ENCODE peak calls at places on chromosome 11, in eight cellular contexts. One of them, this sample, is unnamed.

GRCh38 chr11:17102447-17102846 is 25.0 kb upstream of the RPS13 start:
- DNase-seq in AG09309: no peak
- DNase-seq in foreskin fibroblast: peak; percentile 41
- DNase-seq in IMR-90: no peak
- DNase-seq in AG04449: no peak
- DNase-seq in keratinocyte: no peak
- DNase-seq in HCT116: no peak
- DNase-seq in fibroblast of lung: no peak
- DNase-seq in this sample: no peak

GRCh38 chr11:133988686-133989410 is 32.1 kb upstream of the IGSF9B start:
- DNase-seq in fibroblast of lung: no peak
- DNase-seq in foreskin fibroblast: no peak
- DNase-seq in keratinocyte: no peak
- DNase-seq in AG09309: no peak
- DNase-seq in HCT116: no peak
- DNase-seq in AG04449: no peak
- DNase-seq in IMR-90: no peak
- DNase-seq in this sample: no peak

GRCh38 chr11:66312549-66313320 is 4.1 kb downstream of the CD248 start:
- DNase-seq in HCT116: peak; percentile 94
- DNase-seq in fibroblast of lung: peak; percentile 99
- DNase-seq in keratinocyte: peak; percentile 93
- DNase-seq in AG09309: peak; percentile 98
- DNase-seq in foreskin fibroblast: peak; percentile 100
- DNase-seq in AG04449: peak; percentile 94
- DNase-seq in IMR-90: peak; percentile 99
- DNase-seq in this sample: peak; percentile 100

GRCh38 chr11:11207428-11207827 is 145.6 kb downstream of the CSNK2A3 start:
- DNase-seq in AG09309: no peak
- DNase-seq in fibroblast of lung: no peak
- DNase-seq in foreskin fibroblast: no peak
- DNase-seq in AG04449: no peak
- DNase-seq in keratinocyte: no peak
- DNase-seq in HCT116: no peak
- DNase-seq in IMR-90: no peak
- DNase-seq in this sample: no peak

GRCh38 chr11:35363246-35364100 is 55.9 kb downstream of the SLC1A2 start:
- DNase-seq in keratinocyte: no peak
- DNase-seq in HCT116: no peak
- DNase-seq in foreskin fibroblast: peak; percentile 61
- DNase-seq in AG04449: no peak
- DNase-seq in IMR-90: no peak
- DNase-seq in AG09309: no peak
- DNase-seq in fibroblast of lung: no peak
- DNase-seq in this sample: no peak

GRCh38 chr11:69010361-69010891 is 2.6 kb downstream of the MRGPRF start:
- DNase-seq in fibroblast of lung: peak; percentile 47
- DNase-seq in AG04449: no peak
- DNase-seq in AG09309: no peak
- DNase-seq in HCT116: no peak
- DNase-seq in IMR-90: peak; percentile 16
- DNase-seq in keratinocyte: no peak
- DNase-seq in foreskin fibroblast: peak; percentile 67
- DNase-seq in this sample: no peak

GRCh38 chr11:70191495-70192140 is 11.5 kb upstream of the FADD start:
- DNase-seq in HCT116: peak; percentile 62
- DNase-seq in foreskin fibroblast: peak; percentile 72
- DNase-seq in AG09309: no peak
- DNase-seq in AG04449: no peak
- DNase-seq in keratinocyte: peak; percentile 21
- DNase-seq in IMR-90: peak; percentile 49
- DNase-seq in fibroblast of lung: peak; percentile 49
- DNase-seq in this sample: peak; percentile 58

GRCh38 chr11:118883368-118884071 is at the start of gene CXCR5:
- DNase-seq in HCT116: no peak
- DNase-seq in keratinocyte: no peak
- DNase-seq in foreskin fibroblast: no peak
- DNase-seq in AG09309: no peak
- DNase-seq in AG04449: no peak
- DNase-seq in fibroblast of lung: no peak
- DNase-seq in IMR-90: peak; percentile 35
- DNase-seq in this sample: no peak

GRCh38 chr11:19555266-19555665 is 157.4 kb upstream of the NAV2 start:
- DNase-seq in IMR-90: no peak
- DNase-seq in keratinocyte: no peak
- DNase-seq in AG09309: no peak
- DNase-seq in HCT116: no peak
- DNase-seq in foreskin fibroblast: no peak
- DNase-seq in AG04449: no peak
- DNase-seq in fibroblast of lung: no peak
- DNase-seq in this sample: no peak

GRCh38 chr11:19552100-19552499 is 160.5 kb upstream of the NAV2 start:
- DNase-seq in foreskin fibroblast: no peak
- DNase-seq in keratinocyte: no peak
- DNase-seq in HCT116: no peak
- DNase-seq in fibroblast of lung: no peak
- DNase-seq in AG04449: no peak
- DNase-seq in AG09309: no peak
- DNase-seq in IMR-90: no peak
- DNase-seq in this sample: no peak

GRCh38 chr11:19551454-19551853 is 161.2 kb upstream of the NAV2 start:
- DNase-seq in AG09309: no peak
- DNase-seq in fibroblast of lung: peak; percentile 5
- DNase-seq in keratinocyte: no peak
- DNase-seq in HCT116: no peak
- DNase-seq in AG04449: no peak
- DNase-seq in foreskin fibroblast: no peak
- DNase-seq in IMR-90: no peak
- DNase-seq in this sample: no peak

GRCh38 chr11:19552684-19553083 is 160.0 kb upstream of the NAV2 start:
- DNase-seq in IMR-90: no peak
- DNase-seq in foreskin fibroblast: no peak
- DNase-seq in HCT116: no peak
- DNase-seq in AG09309: no peak
- DNase-seq in AG04449: no peak
- DNase-seq in fibroblast of lung: no peak
- DNase-seq in keratinocyte: no peak
- DNase-seq in this sample: no peak

DNA sequence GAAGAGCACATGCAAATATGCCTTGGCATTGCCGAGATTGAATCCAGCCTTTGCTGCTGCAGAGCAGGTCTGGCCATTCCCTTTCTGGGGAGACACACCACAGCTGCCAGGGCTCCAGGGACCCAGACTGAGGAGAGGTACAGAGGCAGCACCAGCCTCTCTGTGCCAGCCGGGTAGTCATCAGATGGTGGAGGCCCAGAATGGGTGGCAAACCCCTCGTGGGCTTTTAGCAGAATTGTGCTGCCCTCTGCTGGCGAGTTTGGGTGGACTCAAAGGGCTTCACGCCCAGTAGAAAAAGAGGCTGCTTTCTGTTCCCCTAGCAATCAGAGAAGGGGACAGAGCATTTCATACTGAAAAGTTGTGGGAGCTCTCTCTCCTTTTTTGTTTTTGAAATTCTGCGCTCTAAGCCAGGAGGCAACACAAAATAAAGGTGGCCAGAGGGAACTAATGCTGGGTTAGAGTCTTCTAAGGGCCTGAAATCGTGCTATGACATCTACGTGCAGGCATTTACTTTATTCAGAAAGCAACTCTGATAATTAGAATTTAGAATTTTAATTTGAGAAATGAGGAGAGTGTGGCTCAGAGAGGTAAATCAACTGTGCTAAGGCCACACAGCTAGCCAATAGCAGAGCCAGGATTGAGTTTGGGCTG is 158.8 kb upstream of the NAV2 start:
- DNase-seq in HCT116: peak; percentile 58
- DNase-seq in fibroblast of lung: peak; percentile 75
- DNase-seq in AG09309: peak; percentile 13
- DNase-seq in keratinocyte: no peak
- DNase-seq in foreskin fibroblast: peak; percentile 87
- DNase-seq in IMR-90: peak; percentile 62
- DNase-seq in AG04449: no peak
- DNase-seq in this sample: peak; percentile 69
- TF ChIP-seq CTCF in HCT116: peak; percentile 91
- TF ChIP-seq CTCF in fibroblast of lung: peak; percentile 90
- TF ChIP-seq CTCF in AG09309: peak; percentile 85
- TF ChIP-seq CTCF in keratinocyte: peak; percentile 87
- TF ChIP-seq CTCF in foreskin fibroblast: peak; percentile 86
- TF ChIP-seq CTCF in IMR-90: peak; percentile 94
- TF ChIP-seq CTCF in AG04449: peak; percentile 74
- TF ChIP-seq CTCF in this sample: peak; percentile 93

GRCh38 chr11:20154381-20154780 is 5.9 kb downstream of the DBX1 start:
- DNase-seq in fibroblast of lung: no peak
- DNase-seq in HCT116: no peak
- DNase-seq in IMR-90: no peak
- DNase-seq in keratinocyte: no peak
- DNase-seq in AG04449: peak; percentile 23
- DNase-seq in AG09309: peak; percentile 4
- DNase-seq in foreskin fibroblast: peak; percentile 68
- DNase-seq in this sample: no peak

GRCh38 chr11:20157768-20158167 is 2.5 kb downstream of the DBX1 start:
- DNase-seq in AG04449: no peak
- DNase-seq in keratinocyte: no peak
- DNase-seq in IMR-90: no peak
- DNase-seq in fibroblast of lung: no peak
- DNase-seq in foreskin fibroblast: no peak
- DNase-seq in AG09309: no peak
- DNase-seq in HCT116: no peak
- DNase-seq in this sample: no peak

GRCh38 chr11:20156280-20156875 is 3.9 kb downstream of the DBX1 start:
- DNase-seq in HCT116: no peak
- DNase-seq in fibroblast of lung: no peak
- DNase-seq in keratinocyte: no peak
- DNase-seq in AG09309: no peak
- DNase-seq in foreskin fibroblast: no peak
- DNase-seq in AG04449: no peak
- DNase-seq in IMR-90: no peak
- DNase-seq in this sample: no peak

GRCh38 chr11:20156876-20157613 is 3.2 kb downstream of the DBX1 start:
- DNase-seq in fibroblast of lung: no peak
- DNase-seq in keratinocyte: no peak
- DNase-seq in IMR-90: no peak
- DNase-seq in AG04449: no peak
- DNase-seq in foreskin fibroblast: no peak
- DNase-seq in AG09309: no peak
- DNase-seq in HCT116: no peak
- DNase-seq in this sample: no peak

DNA sequence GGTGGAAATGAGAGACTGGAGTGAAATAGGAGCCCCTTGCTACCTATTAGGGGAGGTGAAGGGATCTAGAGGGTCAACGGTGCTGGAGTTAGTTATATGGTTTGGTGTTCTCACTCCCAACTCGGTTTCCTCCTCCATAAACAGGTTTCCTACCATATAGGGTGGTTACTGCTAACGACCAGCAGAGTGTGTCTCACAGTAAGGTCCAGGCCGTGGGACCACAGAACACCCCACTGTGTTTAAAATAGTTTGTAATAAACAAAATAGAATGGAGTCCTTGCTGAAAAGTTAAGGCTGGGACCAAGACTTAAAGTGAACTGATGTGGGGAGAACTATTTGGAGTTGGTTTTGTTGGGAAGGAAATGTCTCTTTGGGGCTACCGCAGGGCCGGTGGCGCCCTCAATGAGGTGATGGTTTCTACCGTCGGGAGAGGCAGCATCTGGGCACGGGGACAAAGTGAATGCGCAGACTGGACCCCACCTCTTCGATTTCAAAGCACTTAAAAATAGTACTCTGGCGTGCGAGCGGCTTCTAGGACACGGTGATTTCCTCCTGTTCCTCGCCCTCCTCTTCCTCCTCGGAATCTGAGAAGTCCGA is 4.5 kb downstream of the DBX1 start:
- DNase-seq in foreskin fibroblast: no peak
- DNase-seq in keratinocyte: no peak
- DNase-seq in IMR-90: no peak
- DNase-seq in HCT116: no peak
- DNase-seq in AG04449: no peak
- DNase-seq in AG09309: no peak
- DNase-seq in fibroblast of lung: no peak
- DNase-seq in this sample: no peak
- H3K4me3 ChIP-seq in foreskin fibroblast: no peak overlapping the region
- H3K4me3 ChIP-seq in keratinocyte: no peak overlapping the region
- H3K4me3 ChIP-seq in IMR-90: no peak overlapping the region
- H3K4me3 ChIP-seq in HCT116: no peak overlapping the region
- H3K4me3 ChIP-seq in AG04449: no peak overlapping the region
- H3K4me3 ChIP-seq in AG09309: no peak overlapping the region
- H3K4me3 ChIP-seq in fibroblast of lung: no peak overlapping the region
- H3K4me3 ChIP-seq in this sample: no peak overlapping the region

GRCh38 chr11:120634706-120635105 is 123.2 kb downstream of the GRIK4 start:
- DNase-seq in AG04449: no peak
- DNase-seq in HCT116: no peak
- DNase-seq in foreskin fibroblast: no peak
- DNase-seq in fibroblast of lung: no peak
- DNase-seq in keratinocyte: no peak
- DNase-seq in IMR-90: no peak
- DNase-seq in AG09309: no peak
- DNase-seq in this sample: no peak

GRCh38 chr11:120629407-120629806 is 117.9 kb downstream of the GRIK4 start:
- DNase-seq in AG04449: no peak
- DNase-seq in keratinocyte: no peak
- DNase-seq in IMR-90: no peak
- DNase-seq in fibroblast of lung: no peak
- DNase-seq in AG09309: no peak
- DNase-seq in foreskin fibroblast: no peak
- DNase-seq in HCT116: no peak
- DNase-seq in this sample: no peak

GRCh38 chr11:120633630-120634374 is 122.3 kb downstream of the GRIK4 start:
- DNase-seq in keratinocyte: no peak
- DNase-seq in AG04449: no peak
- DNase-seq in IMR-90: no peak
- DNase-seq in AG09309: no peak
- DNase-seq in HCT116: no peak
- DNase-seq in fibroblast of lung: no peak
- DNase-seq in foreskin fibroblast: no peak
- DNase-seq in this sample: no peak

GRCh38 chr11:120630100-120630499 is 118.6 kb downstream of the GRIK4 start:
- DNase-seq in AG04449: no peak
- DNase-seq in HCT116: no peak
- DNase-seq in fibroblast of lung: no peak
- DNase-seq in keratinocyte: no peak
- DNase-seq in foreskin fibroblast: no peak
- DNase-seq in AG09309: no peak
- DNase-seq in IMR-90: no peak
- DNase-seq in this sample: no peak

GRCh38 chr11:120632579-120632978 is 121.0 kb downstream of the GRIK4 start:
- DNase-seq in foreskin fibroblast: no peak
- DNase-seq in fibroblast of lung: no peak
- DNase-seq in AG04449: no peak
- DNase-seq in IMR-90: no peak
- DNase-seq in AG09309: no peak
- DNase-seq in keratinocyte: no peak
- DNase-seq in HCT116: no peak
- DNase-seq in this sample: no peak
- TF ChIP-seq CTCF in foreskin fibroblast: no peak
- TF ChIP-seq CTCF in fibroblast of lung: peak; percentile 33
- TF ChIP-seq CTCF in AG04449: no peak
- TF ChIP-seq CTCF in IMR-90: no peak
- TF ChIP-seq CTCF in AG09309: no peak
- TF ChIP-seq CTCF in keratinocyte: peak; percentile 30
- TF ChIP-seq CTCF in HCT116: peak; percentile 54
- TF ChIP-seq CTCF in this sample: peak; percentile 25

GRCh38 chr11:2864890-2865289 is 20.7 kb downstream of the CDKN1C start:
- DNase-seq in AG04449: no peak
- DNase-seq in HCT116: no peak
- DNase-seq in fibroblast of lung: peak; percentile 38
- DNase-seq in AG09309: no peak
- DNase-seq in keratinocyte: no peak
- DNase-seq in IMR-90: no peak
- DNase-seq in foreskin fibroblast: no peak
- DNase-seq in this sample: no peak

GRCh38 chr11:2866178-2866577 is 19.4 kb downstream of the CDKN1C start:
- DNase-seq in keratinocyte: no peak
- DNase-seq in AG04449: no peak
- DNase-seq in fibroblast of lung: no peak
- DNase-seq in AG09309: no peak
- DNase-seq in IMR-90: no peak
- DNase-seq in foreskin fibroblast: no peak
- DNase-seq in HCT116: no peak
- DNase-seq in this sample: no peak

GRCh38 chr11:2862395-2862949 is 23.1 kb downstream of the CDKN1C start:
- DNase-seq in IMR-90: no peak
- DNase-seq in AG04449: no peak
- DNase-seq in foreskin fibroblast: no peak
- DNase-seq in AG09309: no peak
- DNase-seq in HCT116: no peak
- DNase-seq in keratinocyte: no peak
- DNase-seq in fibroblast of lung: no peak
- DNase-seq in this sample: no peak

GRCh38 chr11:2860636-2861035 is 24.9 kb downstream of the CDKN1C start:
- DNase-seq in AG09309: no peak
- DNase-seq in AG04449: no peak
- DNase-seq in fibroblast of lung: peak; percentile 52
- DNase-seq in IMR-90: peak; percentile 51
- DNase-seq in keratinocyte: no peak
- DNase-seq in foreskin fibroblast: peak; percentile 51
- DNase-seq in HCT116: no peak
- DNase-seq in this sample: peak; percentile 75

DNA sequence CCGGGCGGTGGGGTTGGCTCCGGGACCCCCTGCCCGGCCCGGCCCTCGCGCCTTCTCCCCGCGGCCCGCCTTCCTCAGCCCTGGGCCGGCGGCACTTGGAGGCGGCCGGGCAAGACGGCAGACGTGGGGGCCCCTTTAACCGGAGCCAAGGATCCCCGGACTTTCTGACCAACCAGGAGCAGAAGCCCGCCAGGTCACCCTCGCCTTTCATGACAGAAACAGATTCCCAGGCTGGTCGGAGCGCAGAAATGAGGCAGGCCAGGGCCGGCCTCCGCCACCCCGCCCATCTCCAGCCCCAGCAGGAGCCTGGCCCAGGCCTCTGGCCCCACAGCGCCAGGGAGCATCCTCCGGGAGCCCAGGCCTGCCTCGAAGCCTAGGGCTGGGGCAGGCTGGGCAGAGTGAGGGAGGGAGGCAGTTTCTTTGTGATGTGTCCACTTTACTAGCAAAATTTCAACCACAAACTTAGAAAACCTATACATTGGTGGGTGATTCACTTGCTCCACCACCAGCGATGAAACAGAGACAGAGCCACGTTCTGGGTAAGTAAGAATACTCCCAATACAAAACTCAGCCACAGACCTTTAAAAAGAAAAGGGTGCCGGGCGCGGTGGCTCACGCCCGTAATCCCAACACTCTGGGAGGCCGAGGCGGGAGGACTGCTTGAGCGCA is 22.5 kb downstream of the CDKN1C start:
- DNase-seq in IMR-90: peak; percentile 12
- DNase-seq in AG09309: no peak
- DNase-seq in foreskin fibroblast: no peak
- DNase-seq in AG04449: no peak
- DNase-seq in keratinocyte: no peak
- DNase-seq in HCT116: no peak
- DNase-seq in fibroblast of lung: no peak
- DNase-seq in this sample: no peak
- H3K4me3 ChIP-seq in IMR-90: no peak overlapping the region
- H3K4me3 ChIP-seq in AG09309: no peak overlapping the region
- H3K4me3 ChIP-seq in foreskin fibroblast: no peak overlapping the region
- H3K4me3 ChIP-seq in AG04449: no peak overlapping the region
- H3K4me3 ChIP-seq in keratinocyte: no peak overlapping the region
- H3K4me3 ChIP-seq in HCT116: no peak overlapping the region
- H3K4me3 ChIP-seq in fibroblast of lung: no peak overlapping the region
- H3K4me3 ChIP-seq in this sample: no peak overlapping the region

This sample was measured in fibroblast of villous mesenchyme.